ENCODE peak calls at places on chromosome 10, in eight cellular contexts. One of them, this sample, is unnamed. For H3K27me3 and H3K9me3, the result is how much of the 10 kb centered on the place peaks cover.

GRCh38 chr10:45368181-45368580 is 5.8 kb upstream of the ALOX5 start:
- DNase-seq in suprapubic skin: no peak
- DNase-seq in body of pancreas: no peak
- DNase-seq in HCT116: no peak
- DNase-seq in stomach: no peak
- DNase-seq in HepG2: no peak
- DNase-seq in heart left ventricle: no peak
- DNase-seq in sigmoid colon: no peak
- DNase-seq in this sample: no peak

GRCh38 chr10:21675157-21675796 is 141.2 kb downstream of the MLLT10 start:
- DNase-seq in suprapubic skin: no peak
- DNase-seq in body of pancreas: peak
- DNase-seq in HCT116: peak
- DNase-seq in stomach: no peak
- DNase-seq in HepG2: peak
- DNase-seq in heart left ventricle: no peak
- DNase-seq in sigmoid colon: no peak
- DNase-seq in this sample: no peak

GRCh38 chr10:5595591-5596590 is 70.5 kb downstream of the ASB13 start:
- DNase-seq in suprapubic skin: no peak
- DNase-seq in body of pancreas: no peak
- DNase-seq in HCT116: peak
- DNase-seq in stomach: no peak
- DNase-seq in HepG2: no peak
- DNase-seq in heart left ventricle: no peak
- DNase-seq in sigmoid colon: no peak
- DNase-seq in this sample: no peak

GRCh38 chr10:3886191-3886590 is 101.2 kb upstream of the KLF6 start:
- DNase-seq in suprapubic skin: no peak
- DNase-seq in body of pancreas: peak
- DNase-seq in HCT116: no peak
- DNase-seq in stomach: no peak
- DNase-seq in HepG2: no peak
- DNase-seq in heart left ventricle: peak
- DNase-seq in sigmoid colon: peak
- DNase-seq in this sample: no peak

GRCh38 chr10:29917311-29917710 is 142.1 kb downstream of the JCAD start:
- DNase-seq in suprapubic skin: no peak
- DNase-seq in body of pancreas: peak
- DNase-seq in HCT116: no peak
- DNase-seq in stomach: peak
- DNase-seq in HepG2: no peak
- DNase-seq in heart left ventricle: no peak
- DNase-seq in sigmoid colon: no peak
- DNase-seq in this sample: no peak

GRCh38 chr10:22478555-22479334 is 133.4 kb downstream of the SPAG6 start:
- DNase-seq in suprapubic skin: no peak
- DNase-seq in body of pancreas: no peak
- DNase-seq in HCT116: no peak
- DNase-seq in stomach: no peak
- DNase-seq in HepG2: no peak
- DNase-seq in heart left ventricle: no peak
- DNase-seq in sigmoid colon: no peak
- DNase-seq in this sample: no peak

GRCh38 chr10:47167591-47167990 is 132.4 kb upstream of the GDF10 start:
- DNase-seq in suprapubic skin: no peak
- DNase-seq in body of pancreas: no peak
- DNase-seq in HCT116: no peak
- DNase-seq in stomach: no peak
- DNase-seq in HepG2: no peak
- DNase-seq in heart left ventricle: no peak
- DNase-seq in sigmoid colon: no peak
- DNase-seq in this sample: no peak

GRCh38 chr10:91495402-91495801 is 85.3 kb downstream of the HECTD2 start:
- DNase-seq in suprapubic skin: no peak
- DNase-seq in body of pancreas: no peak
- DNase-seq in HCT116: no peak
- DNase-seq in stomach: no peak
- DNase-seq in HepG2: no peak
- DNase-seq in heart left ventricle: no peak
- DNase-seq in sigmoid colon: no peak
- DNase-seq in this sample: no peak

GRCh38 chr10:31650010-31650409 is 278.6 kb downstream of the ARHGAP12 start:
- DNase-seq in suprapubic skin: peak
- DNase-seq in body of pancreas: peak
- DNase-seq in HCT116: no peak
- DNase-seq in stomach: no peak
- DNase-seq in HepG2: no peak
- DNase-seq in heart left ventricle: peak
- DNase-seq in sigmoid colon: peak
- DNase-seq in this sample: no peak

GRCh38 chr10:126065751-126066150 is 169.4 kb downstream of the FANK1 start:
- DNase-seq in suprapubic skin: no peak
- DNase-seq in body of pancreas: no peak
- DNase-seq in HCT116: no peak
- DNase-seq in stomach: no peak
- DNase-seq in HepG2: no peak
- DNase-seq in heart left ventricle: no peak
- DNase-seq in sigmoid colon: no peak
- DNase-seq in this sample: no peak

GRCh38 chr10:92699193-92699517 is 9.4 kb downstream of the HHEX start:
- DNase-seq in suprapubic skin: no peak
- DNase-seq in body of pancreas: no peak
- DNase-seq in HCT116: no peak
- DNase-seq in stomach: no peak
- DNase-seq in HepG2: no peak
- DNase-seq in heart left ventricle: no peak
- DNase-seq in sigmoid colon: no peak
- DNase-seq in this sample: no peak

GRCh38 chr10:92696606-92697383 is 7.0 kb downstream of the HHEX start:
- DNase-seq in suprapubic skin: no peak
- DNase-seq in body of pancreas: no peak
- DNase-seq in HCT116: no peak
- DNase-seq in stomach: no peak
- DNase-seq in HepG2: peak
- DNase-seq in heart left ventricle: no peak
- DNase-seq in sigmoid colon: no peak
- DNase-seq in this sample: no peak

GRCh38 chr10:92697663-92698511 is 8.1 kb downstream of the HHEX start:
- DNase-seq in suprapubic skin: no peak
- DNase-seq in body of pancreas: no peak
- DNase-seq in HCT116: no peak
- DNase-seq in stomach: no peak
- DNase-seq in HepG2: peak
- DNase-seq in heart left ventricle: no peak
- DNase-seq in sigmoid colon: no peak
- DNase-seq in this sample: no peak

GRCh38 chr10:92702301-92702916 is 12.7 kb downstream of the HHEX start:
- DNase-seq in suprapubic skin: no peak
- DNase-seq in body of pancreas: no peak
- DNase-seq in HCT116: no peak
- DNase-seq in stomach: no peak
- DNase-seq in HepG2: no peak
- DNase-seq in heart left ventricle: no peak
- DNase-seq in sigmoid colon: no peak
- DNase-seq in this sample: no peak

DNA sequence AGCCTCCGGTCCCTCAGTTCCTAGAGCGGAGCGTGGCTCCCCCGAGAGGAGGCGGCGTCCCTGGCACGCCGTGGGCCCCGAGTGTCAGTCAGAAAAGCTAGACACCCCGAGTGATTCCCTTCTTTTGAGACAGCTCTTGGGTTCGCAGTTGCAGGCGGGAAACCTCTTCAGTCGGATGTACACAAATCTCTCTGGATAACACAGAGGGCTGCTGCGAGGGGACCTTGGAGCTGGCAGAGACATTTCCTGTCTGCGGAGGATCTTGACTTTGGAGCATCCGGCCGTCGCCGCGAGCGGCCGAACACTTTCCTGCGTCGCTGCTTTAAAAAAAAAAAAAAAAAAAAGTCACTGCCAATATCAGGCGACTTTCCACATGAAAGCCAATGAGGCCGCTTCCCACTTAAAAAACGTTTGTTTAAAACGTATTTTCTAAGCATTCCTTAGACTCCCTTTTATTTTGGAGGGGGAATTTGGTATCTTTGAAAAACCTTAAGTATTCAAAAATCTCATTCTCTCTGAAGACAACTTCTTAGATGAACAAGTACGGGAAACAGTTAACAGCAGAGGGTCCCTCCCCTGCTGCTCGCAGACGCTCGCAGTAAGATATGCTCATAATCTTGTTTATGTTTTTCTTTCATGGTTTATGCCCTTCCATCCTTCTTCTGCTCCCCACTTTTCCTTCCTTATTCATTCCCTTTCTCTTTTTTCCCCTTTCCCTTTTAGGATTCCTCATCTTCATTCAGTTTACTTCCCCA is 9.9 kb downstream of the HHEX start:
- DNase-seq in suprapubic skin: no peak
- DNase-seq in body of pancreas: peak
- DNase-seq in HCT116: no peak
- DNase-seq in stomach: no peak
- DNase-seq in HepG2: no peak
- DNase-seq in heart left ventricle: peak
- DNase-seq in sigmoid colon: no peak
- DNase-seq in this sample: no peak
- H3K27me3 ChIP-seq in suprapubic skin: half or more
- H3K27me3 ChIP-seq in body of pancreas: under half
- H3K27me3 ChIP-seq in HCT116: under half
- H3K27me3 ChIP-seq in stomach: half or more
- H3K27me3 ChIP-seq in HepG2: under half
- H3K27me3 ChIP-seq in heart left ventricle: under half
- H3K27me3 ChIP-seq in sigmoid colon: under half
- H3K27me3 ChIP-seq in this sample: under half

GRCh38 chr10:35640951-35641429 is 1.1 kb downstream of the FZD8 start:
- DNase-seq in suprapubic skin: peak
- DNase-seq in body of pancreas: peak
- DNase-seq in HCT116: peak
- DNase-seq in stomach: peak
- DNase-seq in HepG2: peak
- DNase-seq in heart left ventricle: peak
- DNase-seq in sigmoid colon: peak
- DNase-seq in this sample: peak
- TF ChIP-seq POLR2A in suprapubic skin: no peak
- TF ChIP-seq POLR2A in body of pancreas: peak
- TF ChIP-seq POLR2A in HCT116: no peak
- TF ChIP-seq POLR2A in stomach: no peak
- TF ChIP-seq POLR2A in HepG2: no peak
- TF ChIP-seq POLR2A in heart left ventricle: no peak
- TF ChIP-seq POLR2A in sigmoid colon: no peak
- TF ChIP-seq POLR2A in this sample: no peak

DNA sequence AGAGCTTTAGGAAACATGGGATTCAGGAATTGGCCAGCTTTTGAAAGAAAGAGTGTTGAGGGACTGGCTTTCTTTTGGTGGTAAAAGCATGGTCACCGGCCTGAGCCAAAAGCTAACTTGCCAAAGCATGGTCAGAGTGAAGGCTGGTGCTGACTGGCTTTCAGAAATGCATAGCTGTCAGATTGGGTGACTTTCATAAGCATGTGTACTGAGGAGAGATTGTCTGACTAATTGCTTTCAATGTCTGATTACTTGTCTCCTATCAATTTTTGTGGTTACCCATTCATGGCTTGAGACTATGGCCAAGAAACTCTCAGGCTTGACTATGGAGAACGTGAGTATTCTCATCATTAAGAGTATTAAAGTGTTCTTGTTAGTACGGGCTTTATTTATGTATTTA is 28.2 kb downstream of the ZNF25 start:
- DNase-seq in suprapubic skin: no peak
- DNase-seq in body of pancreas: no peak
- DNase-seq in HCT116: no peak
- DNase-seq in stomach: no peak
- DNase-seq in HepG2: no peak
- DNase-seq in heart left ventricle: no peak
- DNase-seq in sigmoid colon: no peak
- DNase-seq in this sample: no peak
- H3K9me3 ChIP-seq in suprapubic skin: under half
- H3K9me3 ChIP-seq in body of pancreas: under half
- H3K9me3 ChIP-seq in HCT116: under half
- H3K9me3 ChIP-seq in stomach: under half
- H3K9me3 ChIP-seq in HepG2: under half
- H3K9me3 ChIP-seq in heart left ventricle: under half
- H3K9me3 ChIP-seq in sigmoid colon: under half
- H3K9me3 ChIP-seq in this sample: under half

GRCh38 chr10:117546020-117546629 is 3.6 kb downstream of the EMX2 start:
- DNase-seq in suprapubic skin: no peak
- DNase-seq in body of pancreas: no peak
- DNase-seq in HCT116: no peak
- DNase-seq in stomach: no peak
- DNase-seq in HepG2: no peak
- DNase-seq in heart left ventricle: no peak
- DNase-seq in sigmoid colon: no peak
- DNase-seq in this sample: no peak

GRCh38 chr10:117546630-117547300 is 4.2 kb downstream of the EMX2 start:
- DNase-seq in suprapubic skin: peak
- DNase-seq in body of pancreas: no peak
- DNase-seq in HCT116: no peak
- DNase-seq in stomach: no peak
- DNase-seq in HepG2: no peak
- DNase-seq in heart left ventricle: no peak
- DNase-seq in sigmoid colon: no peak
- DNase-seq in this sample: no peak

GRCh38 chr10:117544729-117545140 is 2.2 kb downstream of the EMX2 start:
- DNase-seq in suprapubic skin: no peak
- DNase-seq in body of pancreas: no peak
- DNase-seq in HCT116: no peak
- DNase-seq in stomach: no peak
- DNase-seq in HepG2: no peak
- DNase-seq in heart left ventricle: no peak
- DNase-seq in sigmoid colon: no peak
- DNase-seq in this sample: no peak

GRCh38 chr10:117543999-117544728 is 1.6 kb downstream of the EMX2 start:
- DNase-seq in suprapubic skin: peak
- DNase-seq in body of pancreas: no peak
- DNase-seq in HCT116: no peak
- DNase-seq in stomach: no peak
- DNase-seq in HepG2: no peak
- DNase-seq in heart left ventricle: no peak
- DNase-seq in sigmoid colon: no peak
- DNase-seq in this sample: no peak

DNA sequence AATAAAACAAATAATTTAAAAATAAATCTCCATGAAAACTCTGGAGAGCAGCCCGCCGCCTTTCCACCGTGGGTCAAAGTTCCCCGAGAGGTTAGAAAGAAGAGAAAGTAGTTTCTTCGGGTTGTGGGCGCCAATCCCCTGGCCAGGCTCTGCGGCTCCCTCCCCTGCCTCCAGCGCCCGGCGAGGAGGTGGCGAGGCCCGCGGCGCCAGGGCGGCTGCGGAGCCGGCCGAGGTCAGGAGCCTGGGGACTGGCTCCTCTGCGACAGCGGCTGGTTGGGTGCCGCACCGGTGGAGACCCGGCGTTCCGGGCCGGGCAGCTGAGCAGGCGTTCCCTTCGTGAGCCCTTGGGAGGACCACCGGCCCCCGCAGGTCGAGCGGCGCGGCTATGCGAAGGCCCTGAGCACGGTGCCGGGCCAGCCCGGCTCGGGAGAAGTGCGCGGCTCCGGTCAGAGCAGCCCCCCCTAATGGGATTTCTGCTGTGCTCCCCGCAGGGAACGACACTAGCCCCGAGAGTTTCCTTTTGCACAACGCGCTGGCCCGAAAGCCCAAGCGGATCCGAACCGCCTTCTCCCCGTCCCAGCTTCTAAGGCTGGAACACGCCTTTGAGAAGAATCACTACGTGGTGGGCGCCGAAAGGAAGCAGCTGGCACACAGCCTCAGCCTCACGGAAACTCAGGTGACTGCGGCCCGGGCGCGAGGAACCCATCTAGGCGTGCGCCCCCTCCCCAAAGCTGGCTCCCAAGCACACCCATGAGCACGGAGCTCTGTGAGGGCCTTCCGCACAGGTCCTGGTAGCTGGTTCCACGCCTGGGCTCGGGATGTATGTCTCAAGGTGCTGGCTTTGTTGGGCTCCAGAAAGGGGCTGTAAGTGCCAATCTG is 2.8 kb downstream of the EMX2 start:
- DNase-seq in suprapubic skin: peak
- DNase-seq in body of pancreas: no peak
- DNase-seq in HCT116: no peak
- DNase-seq in stomach: no peak
- DNase-seq in HepG2: no peak
- DNase-seq in heart left ventricle: no peak
- DNase-seq in sigmoid colon: no peak
- DNase-seq in this sample: no peak
- H3K27me3 ChIP-seq in suprapubic skin: half or more
- H3K27me3 ChIP-seq in body of pancreas: under half
- H3K27me3 ChIP-seq in HCT116: under half
- H3K27me3 ChIP-seq in stomach: half or more
- H3K27me3 ChIP-seq in HepG2: half or more
- H3K27me3 ChIP-seq in heart left ventricle: half or more
- H3K27me3 ChIP-seq in sigmoid colon: half or more
- H3K27me3 ChIP-seq in this sample: under half

This sample was measured in breast epithelium.